ENCODE peak calls at places on chromosomes 3 and 15, in seven cellular contexts. Z, P, E, B, Y, W and C are unnamed samples.

GRCh38 chr15:98312913-98313312 is 335.4 kb upstream of the IGF1R start:
- DNase-seq in Z (no peak), P (no peak), E (peak; percentile 40), B (no peak), Y (no peak), W (no peak), C (no peak)

GRCh38 chr3:147431746-147432145 is 22.6 kb downstream of the ZIC1 start:
- DNase-seq in Z (peak; percentile 75), P (no peak), E (no peak), B (no peak), Y (no peak), W (no peak), C (no peak)

GRCh38 chr3:46495901-46496456 is 1.8 kb upstream of the RTP3 start:
- DNase-seq in Z (peak; percentile 90), P (no peak), E (peak; percentile 65), B (no peak), Y (no peak), W (no peak), C (no peak)

GRCh38 chr3:126934149-126934548 is 48.8 kb upstream of the PLXNA1 start:
- DNase-seq in Z (peak; percentile 48), P (peak; percentile 68), E (no peak), B (no peak), Y (no peak), W (no peak), C (no peak)

GRCh38 chr3:11651900-11652299 is 8.2 kb upstream of the VGLL4 start:
- DNase-seq in Z (peak; percentile 60), P (no peak), E (no peak), B (no peak), Y (no peak), W (peak; percentile 60), C (no peak)

GRCh38 chr3:156456771-156457224 is 98.1 kb downstream of the SSR3 start:
- DNase-seq in Z (no peak), P (peak; percentile 51), E (no peak), B (no peak), Y (no peak), W (no peak), C (peak; percentile 81)

GRCh38 chr15:62617741-62618140 is 424.8 kb upstream of the TPM1 start:
- DNase-seq in Z (peak; percentile 56), P (no peak), E (no peak), B (no peak), Y (no peak), W (no peak), C (no peak)

GRCh38 chr15:56978898-56979662 is 60.6 kb downstream of the TCF12 start:
- DNase-seq in Z (peak; percentile 69), P (no peak), E (no peak), B (peak; percentile 85), Y (no peak), W (no peak), C (no peak)

GRCh38 chr3:188323067-188323842 is 169.3 kb downstream of the LPP start:
- DNase-seq in Z (no peak), P (no peak), E (no peak), B (no peak), Y (no peak), W (no peak), C (no peak)

GRCh38 chr15:81274932-81275341 is 49.0 kb downstream of the STARD5 start:
- DNase-seq in Z (peak; percentile 81), P (peak; percentile 86), E (peak; percentile 89), B (peak; percentile 55), Y (peak; percentile 59), W (peak; percentile 91), C (peak; percentile 52)

GRCh38 chr3:126488886-126489569 is 13.3 kb upstream of the ZXDC start:
- DNase-seq in Z (no peak), P (no peak), E (no peak), B (no peak), Y (no peak), W (no peak), C (no peak)

GRCh38 chr3:63934484-63934883 is 22.3 kb upstream of the SCAANT1 start:
- DNase-seq in Z (no peak), P (no peak), E (no peak), B (no peak), Y (no peak), W (no peak), C (no peak)

GRCh38 chr3:132879651-132880050 is 157.4 kb upstream of the NPHP3 start:
- DNase-seq in Z (no peak), P (no peak), E (no peak), B (no peak), Y (no peak), W (peak; percentile 97), C (no peak)

GRCh38 chr3:126287536-126288181 is 69.5 kb downstream of the KLF15 start:
- DNase-seq in Z (peak; percentile 84), P (peak; percentile 58), E (peak; percentile 75), B (no peak), Y (no peak), W (peak; percentile 75), C (peak; percentile 72)

GRCh38 chr15:78921517-78921916 is 23.3 kb downstream of the CTSH start:
- DNase-seq in Z (no peak), P (no peak), E (no peak), B (no peak), Y (no peak), W (no peak), C (no peak)

GRCh38 chr3:71360694-71361093 is 222.8 kb downstream of the FOXP1 start:
- DNase-seq in Z (no peak), P (no peak), E (no peak), B (no peak), Y (no peak), W (no peak), C (no peak)

GRCh38 chr3:152121292-152121654 is 147.5 kb upstream of the MBNL1 start:
- DNase-seq in Z (peak; percentile 92), P (no peak), E (no peak), B (peak; percentile 13), Y (no peak), W (no peak), C (no peak)

GRCh38 chr3:45944830-45945620 is 1.8 kb downstream of the CXCR6 start:
- DNase-seq in Z (no peak), P (no peak), E (no peak), B (no peak), Y (no peak), W (no peak), C (no peak)

GRCh38 chr15:51144021-51144532 is 49.4 kb upstream of the TNFAIP8L3 start:
- DNase-seq in Z (peak; percentile 72), P (no peak), E (no peak), B (no peak), Y (no peak), W (peak; percentile 35), C (no peak)

GRCh38 chr3:118559286-118559685 is 475.4 kb downstream of the IGSF11 start:
- DNase-seq in Z (no peak), P (no peak), E (no peak), B (no peak), Y (no peak), W (no peak), C (no peak)

GRCh38 chr3:124834723-124835718 is 52.1 kb downstream of the ITGB5 start:
- DNase-seq in Z (peak; percentile 52), P (no peak), E (no peak), B (no peak), Y (no peak), W (peak; percentile 97), C (no peak)

DNA sequence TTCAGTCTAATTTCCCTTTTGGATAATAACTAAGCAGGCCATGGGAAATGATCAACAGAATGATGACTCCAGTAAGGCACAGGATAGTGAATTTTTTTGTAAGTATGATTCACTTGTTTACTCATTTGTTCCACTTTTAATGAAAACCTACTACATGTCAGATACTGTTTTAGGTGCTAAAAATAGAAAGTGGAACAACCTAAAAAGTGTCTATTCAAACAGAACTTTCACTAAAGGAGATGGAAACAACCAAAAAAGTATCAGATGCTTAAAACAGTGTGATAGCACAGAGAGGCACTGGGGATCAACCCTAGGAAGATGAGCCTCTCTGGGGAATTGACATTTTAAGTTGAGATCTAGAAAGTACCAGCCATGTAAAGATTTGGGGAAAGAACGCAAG is 11.1 kb downstream of the RYK start:
- DNase-seq in Z (peak; percentile 74), P (no peak), E (no peak), B (no peak), Y (no peak), W (no peak), C (no peak)
- H3K27ac ChIP-seq in Z (peak overlapping the region; percentile 25), P (no peak overlapping the region), E (peak overlapping the region; percentile 68), B (no peak overlapping the region), Y (no peak overlapping the region), W (no peak overlapping the region), C (no peak overlapping the region)

GRCh38 chr15:68821898-68822380 is 1.2 kb upstream of the ANP32A start:
- DNase-seq in Z (peak; percentile 65), P (no peak), E (no peak), B (no peak), Y (no peak), W (peak; percentile 33), C (no peak)

GRCh38 chr15:68822818-68823217 is 2.1 kb upstream of the ANP32A start:
- DNase-seq in Z (no peak), P (no peak), E (no peak), B (no peak), Y (no peak), W (peak; percentile 72), C (no peak)

GRCh38 chr15:68820589-68821189 is at the start of gene ANP32A:
- DNase-seq in Z (peak; percentile 96), P (peak; percentile 99), E (peak; percentile 97), B (no peak), Y (peak; percentile 98), W (peak; percentile 98), C (peak; percentile 97)

GRCh38 chr15:68820205-68820588 is 498 bp downstream of the ANP32A start:
- DNase-seq in Z (peak; percentile 69), P (no peak), E (no peak), B (no peak), Y (peak; percentile 39), W (peak; percentile 56), C (no peak)

GRCh38 chr15:68821190-68821897 is 649 bp upstream of the ANP32A start:
- DNase-seq in Z (peak; percentile 34), P (peak; percentile 20), E (no peak), B (no peak), Y (no peak), W (peak; percentile 28), C (no peak)
- H3K27ac ChIP-seq in Z (no peak overlapping the region), P (peak overlapping the region; percentile 91), E (peak overlapping the region; percentile 98), B (peak overlapping the region; percentile 93), Y (peak overlapping the region; percentile 91), W (no peak overlapping the region), C (peak overlapping the region; percentile 98)

GRCh38 chr3:36944641-36945270 is at the start of gene TRANK1:
- DNase-seq in Z (peak; percentile 84), P (no peak), E (no peak), B (no peak), Y (peak; percentile 55), W (no peak), C (peak; percentile 3)

GRCh38 chr3:36945326-36945980 is 599 bp upstream of the TRANK1 start:
- DNase-seq in Z (no peak), P (no peak), E (no peak), B (no peak), Y (no peak), W (no peak), C (no peak)

GRCh38 chr3:36943601-36944000 is 1.3 kb downstream of the TRANK1 start:
- DNase-seq in Z (peak; percentile 18), P (no peak), E (no peak), B (no peak), Y (no peak), W (no peak), C (no peak)

GRCh38 chr3:36942632-36943248 is 2.1 kb downstream of the TRANK1 start:
- DNase-seq in Z (no peak), P (no peak), E (no peak), B (no peak), Y (no peak), W (no peak), C (no peak)

GRCh38 chr3:36944012-36944640 is 728 bp downstream of the TRANK1 start:
- DNase-seq in Z (peak; percentile 81), P (peak; percentile 54), E (no peak), B (no peak), Y (peak; percentile 26), W (no peak), C (peak; percentile 57)
- H3K27ac ChIP-seq in Z (no peak overlapping the region), P (no peak overlapping the region), E (peak overlapping the region; percentile 82), B (no peak overlapping the region), Y (peak overlapping the region; percentile 74), W (no peak overlapping the region), C (peak overlapping the region; percentile 67)

GRCh38 chr15:37416103-37416502 is 315.8 kb upstream of the MEIS2 start:
- DNase-seq in Z (no peak), P (no peak), E (no peak), B (no peak), Y (no peak), W (no peak), C (no peak)
- H3K27ac ChIP-seq in Z (no peak overlapping the region), P (no peak overlapping the region), E (no peak overlapping the region), B (no peak overlapping the region), Y (no peak overlapping the region), W (no peak overlapping the region), C (no peak overlapping the region)